ENCODE peak calls at places on chromosomes 16 and 17, in five cellular contexts. B is neural crest cell, N is Daoy, E is AG10803, T is anterior cingulate cortex. G is an unnamed sample.

GRCh38 chr17:75486151-75486550 is 29.2 kb downstream of the CASKIN2 start:
- DNase-seq in N (no peak), E (no peak), T (no peak), B (no peak), G (no peak)

GRCh38 chr16:85391769-85392583 is 221.1 kb upstream of the GSE1 start:
- DNase-seq in B (no peak), N (no peak), E (no peak), T (no peak), G (no peak)

GRCh38 chr16:1794908-1795666 is 1.6 kb upstream of the IGFALS start:
- DNase-seq in E (no peak), B (no peak), N (no peak), T (no peak), G (no peak)

GRCh38 chr16:23670137-23670776 is 8.4 kb upstream of the PLK1 start:
- DNase-seq in T (no peak), B (no peak), E (peak), N (peak), G (peak)

GRCh38 chr17:63696381-63696961 is 3.5 kb downstream of the LIMD2 start:
- DNase-seq in T (no peak), N (peak), B (no peak), E (peak), G (peak)

GRCh38 chr16:78249056-78249455 is 149.6 kb downstream of the WWOX start:
- DNase-seq in T (no peak), B (no peak), N (peak), E (no peak), G (no peak)

GRCh38 chr17:69501591-69502468 is 87.3 kb downstream of the MAP2K6 start:
- DNase-seq in T (no peak), N (no peak), E (peak), B (no peak), G (peak)

GRCh38 chr17:77214743-77215142 is 74.0 kb downstream of the SEC14L1 start:
- DNase-seq in B (peak), T (no peak), E (peak), N (peak), G (peak)

GRCh38 chr16:66905633-66906539 is 12.8 kb downstream of the CDH16 start:
- DNase-seq in B (no peak), E (no peak), N (no peak), T (no peak), G (no peak)

GRCh38 chr17:8995711-8996110 is 25.6 kb upstream of the NTN1 start:
- DNase-seq in B (no peak), N (no peak), T (no peak), E (no peak), G (no peak)

GRCh38 chr17:37605081-37605480 is 4.1 kb downstream of the SYNRG start:
- DNase-seq in T (no peak), B (no peak), N (no peak), E (no peak), G (peak)

GRCh38 chr16:61194573-61194972 is 841.7 kb downstream of the CDH8 start:
- DNase-seq in B (no peak), N (no peak), T (no peak), E (no peak), G (no peak)

GRCh38 chr17:50495918-50496317 is 12.3 kb upstream of the MYCBPAP start:
- DNase-seq in B (no peak), N (no peak), E (peak), T (no peak), G (no peak)

GRCh38 chr17:50056961-50057330 is 1.0 kb downstream of the ITGA3 start:
- DNase-seq in E (peak), N (peak), B (no peak), T (no peak), G (peak)

GRCh38 chr17:34201225-34201624 is 53.9 kb upstream of the CCL2 start:
- DNase-seq in N (no peak), B (no peak), E (no peak), T (no peak), G (no peak)

GRCh38 chr17:80279895-80280294 is 19.2 kb downstream of the RNF213 start:
- DNase-seq in E (peak), N (no peak), B (no peak), T (no peak), G (peak)

GRCh38 chr17:10062757-10063385 is 135.5 kb downstream of the GAS7 start:
- DNase-seq in E (no peak), B (no peak), T (no peak), N (no peak), G (no peak)

GRCh38 chr16:47568355-47568754 is 107.2 kb downstream of the PHKB start:
- DNase-seq in E (no peak), B (no peak), T (no peak), N (no peak), G (no peak)

GRCh38 chr17:79777166-79777843 is 643 bp upstream of the CBX2 start:
- DNase-seq in T (no peak), N (peak), B (peak), E (peak), G (peak)

GRCh38 chr16:67729636-67730248 is 10.6 kb upstream of the GFOD2 start:
- DNase-seq in E (no peak), B (no peak), N (no peak), T (no peak), G (no peak)

GRCh38 chr17:75396025-75396424 is 9.5 kb downstream of the GRB2 start:
- DNase-seq in B (no peak), E (no peak), T (no peak), N (no peak), G (no peak)

GRCh38 chr17:49730078-49730786 is 22.5 kb upstream of the SLC35B1 start:
- DNase-seq in E (peak), N (no peak), B (no peak), T (peak), G (peak)

GRCh38 chr17:63474174-63474913 is 2.5 kb upstream of the ACE start:
- DNase-seq in B (no peak), N (peak), E (no peak), T (no peak), G (no peak)

GRCh38 chr16:3198334-3199072 is 10.5 kb downstream of the OR1F1 start:
- DNase-seq in E (no peak), N (no peak), B (no peak), T (no peak), G (no peak)

GRCh38 chr16:28307936-28308335 is 15.6 kb downstream of the SBK1 start:
- DNase-seq in B (no peak), E (no peak), T (no peak), N (no peak), G (no peak)

GRCh38 chr17:54947396-54947795 is 21.1 kb downstream of the COX11 start:
- DNase-seq in E (no peak), T (no peak), N (no peak), B (no peak), G (no peak)

GRCh38 chr16:53022374-53022773 is 30.3 kb downstream of the CHD9NB start:
- DNase-seq in B (peak), N (peak), E (peak), T (peak), G (peak)

GRCh38 chr17:149897-150575 is 12.7 kb downstream of the SCGB1C2 start:
- DNase-seq in N (no peak), B (no peak), T (no peak), E (no peak), G (no peak)

G was measured in adipocyte.